ENCODE peak calls at places on chromosomes 16 and 17, in seven cellular contexts. One of them, this sample, is unnamed.

GRCh38 chr17:65446838-65447526 is 114.5 kb downstream of the AXIN2 start:
- DNase-seq in fibroblast of the aortic adventitia: no peak
- DNase-seq in SK-N-SH: no peak
- DNase-seq in fibroblast of mammary gland: peak; percentile 42
- DNase-seq in A549: no peak
- DNase-seq in uterus: no peak
- DNase-seq in cardiac muscle cell: no peak
- DNase-seq in this sample: no peak

GRCh38 chr16:5006348-5007193 is 27.2 kb downstream of the NAGPA start:
- DNase-seq in SK-N-SH: no peak
- DNase-seq in fibroblast of the aortic adventitia: no peak
- DNase-seq in uterus: no peak
- DNase-seq in cardiac muscle cell: no peak
- DNase-seq in fibroblast of mammary gland: no peak
- DNase-seq in A549: no peak
- DNase-seq in this sample: no peak

GRCh38 chr16:56988948-56989945 is at the start of gene NLRC5:
- DNase-seq in fibroblast of mammary gland: peak; percentile 72
- DNase-seq in uterus: peak; percentile 82
- DNase-seq in fibroblast of the aortic adventitia: peak; percentile 81
- DNase-seq in A549: peak; percentile 62
- DNase-seq in cardiac muscle cell: peak; percentile 78
- DNase-seq in SK-N-SH: peak; percentile 91
- DNase-seq in this sample: peak; percentile 35

GRCh38 chr17:40179923-40180659 is 2.8 kb downstream of the RAPGEFL1 start:
- DNase-seq in uterus: no peak
- DNase-seq in fibroblast of mammary gland: peak; percentile 59
- DNase-seq in cardiac muscle cell: no peak
- DNase-seq in SK-N-SH: no peak
- DNase-seq in fibroblast of the aortic adventitia: peak; percentile 40
- DNase-seq in A549: no peak
- DNase-seq in this sample: no peak

GRCh38 chr17:36848008-36848902 is 89.0 kb upstream of the LHX1 start:
- DNase-seq in SK-N-SH: no peak
- DNase-seq in fibroblast of mammary gland: no peak
- DNase-seq in cardiac muscle cell: no peak
- DNase-seq in A549: no peak
- DNase-seq in uterus: no peak
- DNase-seq in fibroblast of the aortic adventitia: no peak
- DNase-seq in this sample: no peak

GRCh38 chr17:82830249-82830661 is 9.6 kb downstream of the ZNF750 start:
- DNase-seq in SK-N-SH: peak; percentile 99
- DNase-seq in uterus: peak; percentile 69
- DNase-seq in fibroblast of the aortic adventitia: peak; percentile 52
- DNase-seq in fibroblast of mammary gland: peak; percentile 62
- DNase-seq in cardiac muscle cell: no peak
- DNase-seq in A549: no peak
- DNase-seq in this sample: peak; percentile 86

GRCh38 chr17:3828852-3829232 is 17.2 kb downstream of the NCBP3 start:
- DNase-seq in uterus: no peak
- DNase-seq in cardiac muscle cell: no peak
- DNase-seq in SK-N-SH: no peak
- DNase-seq in fibroblast of mammary gland: no peak
- DNase-seq in A549: no peak
- DNase-seq in fibroblast of the aortic adventitia: no peak
- DNase-seq in this sample: no peak

GRCh38 chr16:4370570-4371480 is 823 bp upstream of the VASN start:
- DNase-seq in cardiac muscle cell: no peak
- DNase-seq in SK-N-SH: no peak
- DNase-seq in uterus: peak; percentile 88
- DNase-seq in fibroblast of the aortic adventitia: peak; percentile 94
- DNase-seq in fibroblast of mammary gland: peak; percentile 78
- DNase-seq in A549: no peak
- DNase-seq in this sample: no peak

GRCh38 chr17:71548540-71549190 is 572.2 kb upstream of the SOX9 start:
- DNase-seq in uterus: no peak
- DNase-seq in A549: no peak
- DNase-seq in cardiac muscle cell: no peak
- DNase-seq in fibroblast of mammary gland: no peak
- DNase-seq in SK-N-SH: no peak
- DNase-seq in fibroblast of the aortic adventitia: no peak
- DNase-seq in this sample: no peak

DNA sequence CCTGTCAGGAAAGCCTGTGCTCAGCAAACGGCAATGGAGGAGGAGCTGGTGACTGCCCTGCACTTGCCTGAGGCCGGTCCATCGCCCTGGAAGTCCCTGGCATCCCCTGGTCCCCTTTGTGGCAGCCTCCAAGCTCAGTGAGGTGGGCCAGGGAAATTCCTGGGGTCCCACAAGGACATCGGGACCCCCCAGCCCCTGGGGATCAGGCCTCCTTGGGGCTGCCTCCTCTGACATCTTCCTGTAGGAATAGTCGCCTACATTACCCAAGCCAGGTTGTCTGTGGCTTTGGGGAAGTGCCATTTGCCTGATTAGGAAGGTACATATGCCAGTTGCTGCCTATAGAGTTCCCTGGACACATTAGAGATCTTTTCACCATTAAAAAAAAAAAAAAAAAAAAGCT is 7.1 kb upstream of the KRT9 start:
- DNase-seq in fibroblast of the aortic adventitia: no peak
- DNase-seq in fibroblast of mammary gland: no peak
- DNase-seq in uterus: no peak
- DNase-seq in cardiac muscle cell: no peak
- DNase-seq in SK-N-SH: no peak
- DNase-seq in A549: no peak
- DNase-seq in this sample: no peak
- TF ChIP-seq CTCF in fibroblast of the aortic adventitia: no peak
- TF ChIP-seq CTCF in fibroblast of mammary gland: no peak
- TF ChIP-seq CTCF in uterus: no peak
- TF ChIP-seq CTCF in cardiac muscle cell: no peak
- TF ChIP-seq CTCF in SK-N-SH: no peak
- TF ChIP-seq CTCF in A549: no peak
- TF ChIP-seq CTCF in this sample: no peak

GRCh38 chr16:83219285-83219684 is 588.5 kb upstream of the HSBP1 start:
- DNase-seq in SK-N-SH: no peak
- DNase-seq in uterus: no peak
- DNase-seq in fibroblast of the aortic adventitia: no peak
- DNase-seq in fibroblast of mammary gland: no peak
- DNase-seq in cardiac muscle cell: no peak
- DNase-seq in A549: no peak
- DNase-seq in this sample: no peak

GRCh38 chr16:83214671-83215070 is 587.9 kb downstream of the CDH13 start:
- DNase-seq in uterus: no peak
- DNase-seq in fibroblast of the aortic adventitia: no peak
- DNase-seq in cardiac muscle cell: no peak
- DNase-seq in SK-N-SH: no peak
- DNase-seq in fibroblast of mammary gland: no peak
- DNase-seq in A549: no peak
- DNase-seq in this sample: no peak

GRCh38 chr16:83212301-83212841 is 585.6 kb downstream of the CDH13 start:
- DNase-seq in cardiac muscle cell: peak; percentile 25
- DNase-seq in SK-N-SH: no peak
- DNase-seq in uterus: no peak
- DNase-seq in A549: no peak
- DNase-seq in fibroblast of mammary gland: no peak
- DNase-seq in fibroblast of the aortic adventitia: no peak
- DNase-seq in this sample: no peak

GRCh38 chr16:83211711-83212110 is 584.9 kb downstream of the CDH13 start:
- DNase-seq in uterus: no peak
- DNase-seq in SK-N-SH: no peak
- DNase-seq in A549: no peak
- DNase-seq in fibroblast of the aortic adventitia: no peak
- DNase-seq in cardiac muscle cell: peak; percentile 44
- DNase-seq in fibroblast of mammary gland: no peak
- DNase-seq in this sample: no peak

DNA sequence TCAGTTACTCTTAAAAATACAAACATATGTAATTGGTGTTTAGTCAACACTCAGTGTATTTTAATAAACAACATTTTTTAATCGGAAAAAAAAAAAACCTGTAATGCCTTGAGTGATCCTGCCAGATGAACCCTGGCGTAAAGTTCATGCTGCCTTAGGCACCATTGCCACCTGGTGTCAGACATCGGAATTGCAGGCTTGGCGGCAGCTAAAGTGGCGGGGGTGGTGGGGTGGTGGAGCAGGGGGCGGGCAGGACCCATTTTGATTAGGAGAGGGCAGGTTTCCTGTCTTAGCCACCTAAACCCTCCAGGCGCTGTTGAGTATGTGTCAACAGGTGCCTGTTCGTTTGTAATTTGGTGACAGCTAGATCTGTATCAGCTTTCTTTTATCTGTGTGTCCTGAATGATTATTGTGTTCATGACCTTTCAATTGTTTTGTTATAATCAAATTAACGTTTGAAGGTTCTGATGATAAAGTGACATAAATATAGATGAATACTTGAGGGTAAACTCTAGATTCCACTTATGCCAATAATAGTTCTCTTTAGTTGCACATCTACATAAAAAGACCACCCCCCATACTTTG is 588.7 kb downstream of the CDH13 start:
- DNase-seq in uterus: no peak
- DNase-seq in fibroblast of the aortic adventitia: peak; percentile 34
- DNase-seq in fibroblast of mammary gland: peak; percentile 41
- DNase-seq in SK-N-SH: peak; percentile 49
- DNase-seq in cardiac muscle cell: peak; percentile 34
- DNase-seq in A549: peak; percentile 37
- DNase-seq in this sample: no peak
- TF ChIP-seq CTCF in uterus: peak; percentile 40
- TF ChIP-seq CTCF in fibroblast of the aortic adventitia: peak; percentile 84
- TF ChIP-seq CTCF in fibroblast of mammary gland: peak; percentile 74
- TF ChIP-seq CTCF in SK-N-SH: peak; percentile 76
- TF ChIP-seq CTCF in cardiac muscle cell: peak; percentile 81
- TF ChIP-seq CTCF in A549: peak; percentile 47
- TF ChIP-seq CTCF in this sample: peak; percentile 17

GRCh38 chr17:78723001-78723796 is 58.9 kb downstream of the CYTH1 start:
- DNase-seq in cardiac muscle cell: peak; percentile 87
- DNase-seq in fibroblast of mammary gland: no peak
- DNase-seq in uterus: peak; percentile 53
- DNase-seq in SK-N-SH: peak; percentile 93
- DNase-seq in fibroblast of the aortic adventitia: peak; percentile 31
- DNase-seq in A549: no peak
- DNase-seq in this sample: no peak
- TF ChIP-seq CTCF in cardiac muscle cell: no peak
- TF ChIP-seq CTCF in fibroblast of mammary gland: no peak
- TF ChIP-seq CTCF in uterus: no peak
- TF ChIP-seq CTCF in SK-N-SH: no peak
- TF ChIP-seq CTCF in fibroblast of the aortic adventitia: no peak
- TF ChIP-seq CTCF in A549: no peak
- TF ChIP-seq CTCF in this sample: no peak

GRCh38 chr17:77800832-77801231 is 157.7 kb upstream of the TNRC6C start:
- DNase-seq in fibroblast of mammary gland: no peak
- DNase-seq in fibroblast of the aortic adventitia: no peak
- DNase-seq in uterus: no peak
- DNase-seq in A549: no peak
- DNase-seq in cardiac muscle cell: no peak
- DNase-seq in SK-N-SH: no peak
- DNase-seq in this sample: no peak
- TF ChIP-seq CTCF in fibroblast of mammary gland: no peak
- TF ChIP-seq CTCF in fibroblast of the aortic adventitia: no peak
- TF ChIP-seq CTCF in uterus: no peak
- TF ChIP-seq CTCF in A549: no peak
- TF ChIP-seq CTCF in cardiac muscle cell: no peak
- TF ChIP-seq CTCF in SK-N-SH: no peak
- TF ChIP-seq CTCF in this sample: no peak

DNA sequence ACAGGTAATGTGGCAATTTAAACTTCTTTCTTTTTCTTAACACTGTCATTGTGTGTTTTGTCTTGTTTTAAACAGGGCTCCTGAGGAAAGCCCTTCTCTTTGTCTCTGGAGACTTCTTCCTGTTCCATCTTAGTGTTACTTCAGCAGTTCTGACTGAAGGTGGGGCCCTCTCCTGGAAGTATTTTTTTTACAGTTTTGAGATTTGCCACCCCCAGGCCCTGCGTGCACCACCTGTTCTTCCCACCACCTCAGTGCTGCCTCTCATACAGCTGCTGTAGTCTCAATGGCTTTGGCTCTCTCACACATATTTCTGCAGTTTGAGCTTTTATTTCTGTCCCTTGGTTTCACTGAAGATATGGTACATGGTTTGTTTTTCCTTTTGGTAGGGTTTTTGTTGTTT is 52.5 kb upstream of the ALDH3A1 start:
- DNase-seq in fibroblast of the aortic adventitia: no peak
- DNase-seq in cardiac muscle cell: no peak
- DNase-seq in uterus: no peak
- DNase-seq in SK-N-SH: no peak
- DNase-seq in A549: no peak
- DNase-seq in fibroblast of mammary gland: no peak
- DNase-seq in this sample: no peak
- TF ChIP-seq CTCF in fibroblast of the aortic adventitia: no peak
- TF ChIP-seq CTCF in cardiac muscle cell: no peak
- TF ChIP-seq CTCF in uterus: no peak
- TF ChIP-seq CTCF in SK-N-SH: no peak
- TF ChIP-seq CTCF in A549: no peak
- TF ChIP-seq CTCF in fibroblast of mammary gland: no peak
- TF ChIP-seq CTCF in this sample: no peak

This sample was measured in D721Med.